ENCODE peak calls at places on chromosomes 7 and 10, in four cellular contexts. P, M, X and F are unnamed samples.

GRCh38 chr10:132904169-132904813 is 38.1 kb downstream of the CFAP46 start:
- DNase-seq in P (peak; percentile 24), M (peak; percentile 63), X (no peak), F (peak; percentile 44)

GRCh38 chr7:77649950-77650349 is 46.3 kb upstream of the RSBN1L start:
- DNase-seq in P (peak; percentile 81), M (peak; percentile 33), X (no peak), F (no peak)

GRCh38 chr7:34096135-34096775 is 190.9 kb downstream of the BMPER start:
- DNase-seq in P (peak; percentile 93), M (peak; percentile 94), X (no peak), F (peak; percentile 61)

GRCh38 chr10:87674963-87675362 is 15.3 kb downstream of the PAPSS2 start:
- DNase-seq in P (peak; percentile 73), M (peak; percentile 57), X (no peak), F (no peak)

GRCh38 chr10:131587976-131588680 is 276.6 kb upstream of the TCERG1L start:
- DNase-seq in P (no peak), M (no peak), X (no peak), F (no peak)

GRCh38 chr7:132436121-132436520 is 140.1 kb downstream of the PLXNA4 start:
- DNase-seq in P (no peak), M (no peak), X (no peak), F (no peak)

GRCh38 chr7:64888561-64888900 is 14.5 kb upstream of the ZNF273 start:
- DNase-seq in P (no peak), M (no peak), X (no peak), F (no peak)

GRCh38 chr7:38410056-38410455 is 136.6 kb upstream of the TARP start:
- DNase-seq in P (no peak), M (no peak), X (no peak), F (no peak)

GRCh38 chr7:69603937-69604494 is 5.7 kb downstream of the AUTS2 start:
- DNase-seq in P (no peak), M (no peak), X (no peak), F (no peak)

GRCh38 chr10:23886355-23886754 is 322.6 kb upstream of the KIAA1217 start:
- DNase-seq in P (no peak), M (no peak), X (no peak), F (no peak)

GRCh38 chr10:93181929-93182327 is 108.2 kb downstream of the CYP26A1 start:
- DNase-seq in P (no peak), M (no peak), X (no peak), F (no peak)

GRCh38 chr10:6216916-6217315 is 14.2 kb downstream of the PFKFB3 start:
- DNase-seq in P (no peak), M (no peak), X (no peak), F (no peak)

GRCh38 chr7:47327698-47328391 is 254.1 kb downstream of the TNS3 start:
- DNase-seq in P (peak; percentile 81), M (peak; percentile 96), X (no peak), F (peak; percentile 91)

GRCh38 chr10:70679498-70679897 is 7.2 kb downstream of the ADAMTS14 start:
- DNase-seq in P (peak; percentile 16), M (peak; percentile 96), X (no peak), F (peak; percentile 87)

GRCh38 chr7:52555805-52556204 is 479.6 kb upstream of the POM121L12 start:
- DNase-seq in P (no peak), M (no peak), X (no peak), F (no peak)

GRCh38 chr10:86668297-86669165 is at the start of gene LDB3:
- DNase-seq in P (peak; percentile 73), M (no peak), X (no peak), F (peak; percentile 58)

GRCh38 chr7:19117081-19117869 is at the start of gene TWIST1:
- DNase-seq in P (peak; percentile 94), M (peak; percentile 98), X (no peak), F (peak; percentile 57)

GRCh38 chr10:2619472-2619871 is 447.9 kb upstream of the PFKP start:
- DNase-seq in P (no peak), M (peak; percentile 0), X (no peak), F (no peak)

GRCh38 chr7:27553288-27553687 is 109.4 kb downstream of the HIBADH start:
- DNase-seq in P (no peak), M (no peak), X (no peak), F (no peak)

GRCh38 chr7:27143950-27144798 is 693 bp upstream of the HOXA5 start:
- DNase-seq in P (peak; percentile 72), M (no peak), X (no peak), F (no peak)

GRCh38 chr7:94458041-94458440 is 51.6 kb upstream of the CASD1 start:
- DNase-seq in P (no peak), M (no peak), X (no peak), F (no peak)

GRCh38 chr10:71431945-71432905 is 35.5 kb downstream of the CDH23 start:
- DNase-seq in P (no peak), M (no peak), X (no peak), F (no peak)

GRCh38 chr10:125700355-125700911 is 17.5 kb upstream of the TEX36 start:
- DNase-seq in P (peak; percentile 53), M (peak; percentile 68), X (no peak), F (no peak)

GRCh38 chr10:13922591-13922990 is 335.8 kb downstream of the PRPF18 start:
- DNase-seq in P (peak; percentile 67), M (peak; percentile 87), X (no peak), F (no peak)

GRCh38 chr10:74104480-74104879 is 46.1 kb downstream of the AP3M1 start:
- DNase-seq in P (no peak), M (no peak), X (no peak), F (no peak)

GRCh38 chr7:147432068-147432467 is 1158.5 kb upstream of the C7orf33 start:
- DNase-seq in P (peak; percentile 48), M (peak; percentile 35), X (no peak), F (no peak)

DNA sequence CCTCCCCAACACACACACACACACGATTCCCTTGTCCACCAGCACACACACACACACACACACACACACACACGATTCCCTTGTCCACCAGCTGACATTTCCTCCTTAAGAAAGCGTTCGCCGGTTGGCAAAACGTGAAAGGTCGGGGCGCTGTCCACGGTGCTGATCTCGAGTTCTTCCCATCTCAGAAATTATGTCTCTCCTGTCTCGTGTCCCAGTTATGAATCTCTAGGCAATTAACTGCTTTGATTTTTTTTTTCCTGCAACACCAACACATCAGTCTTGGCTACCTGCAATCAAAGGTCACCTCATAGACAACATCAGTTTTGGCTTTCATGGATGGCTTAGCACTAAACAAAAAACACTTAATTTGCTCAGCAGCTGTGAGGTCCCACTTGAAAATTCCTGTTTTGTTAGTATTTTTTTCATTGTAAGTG is 1.9 kb downstream of the INA start:
- DNase-seq in P (peak; percentile 55), M (peak; percentile 71), X (no peak), F (peak; percentile 30)
- H3K4me3 ChIP-seq in P (no peak overlapping the region), M (no peak overlapping the region), X (no peak overlapping the region), F (no peak overlapping the region)

DNA sequence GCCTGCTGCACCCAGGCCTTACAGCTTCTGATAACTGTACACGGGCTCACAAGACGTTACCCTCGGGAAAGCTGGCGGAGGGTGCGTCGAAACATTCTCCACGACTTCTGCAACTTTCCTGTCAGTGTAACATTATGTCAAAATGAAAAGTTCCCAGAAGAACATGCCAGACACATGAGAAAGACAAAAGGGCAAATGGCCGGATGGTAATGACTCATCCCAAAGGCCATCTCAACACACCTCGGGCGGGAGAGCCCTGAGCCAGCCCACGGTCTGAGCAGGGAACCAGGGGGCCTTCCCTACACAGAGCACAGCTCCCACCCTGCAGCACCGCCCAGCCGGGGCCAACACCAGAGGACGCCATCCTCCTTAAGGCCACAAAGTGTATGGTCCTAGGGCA is 118.7 kb downstream of the MAD1L1 start:
- DNase-seq in P (peak; percentile 88), M (peak; percentile 78), X (no peak), F (peak; percentile 39)
- H3K27me3 ChIP-seq in P (no peaks in the 10 kb centered on the region), M (no peaks in the 10 kb centered on the region), X (no peaks in the 10 kb centered on the region), F (no peaks in the 10 kb centered on the region)

DNA sequence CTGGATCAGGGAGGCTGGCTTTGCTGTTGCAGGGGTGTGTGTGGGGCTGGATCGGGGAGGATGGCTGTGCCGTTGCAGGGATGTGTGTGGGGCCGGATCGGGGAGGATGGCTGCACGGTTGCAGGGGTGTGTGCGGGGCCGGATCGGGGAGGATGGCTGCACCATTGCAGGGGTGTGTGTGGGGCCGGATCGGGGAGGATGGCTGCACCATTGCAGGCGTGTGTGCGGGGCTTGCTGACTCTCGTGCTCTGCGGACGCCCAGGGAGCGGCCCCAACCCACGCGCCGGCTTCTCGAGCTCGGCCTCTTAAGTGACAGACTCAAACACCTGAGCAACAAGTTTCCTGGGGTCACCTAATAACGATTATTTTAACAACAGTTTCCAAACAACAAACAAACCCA is 518.2 kb downstream of the DNAJB6 start:
- DNase-seq in P (no peak), M (no peak), X (no peak), F (no peak)
- H3K4me3 ChIP-seq in P (no peak overlapping the region), M (no peak overlapping the region), X (no peak overlapping the region), F (no peak overlapping the region)

DNA sequence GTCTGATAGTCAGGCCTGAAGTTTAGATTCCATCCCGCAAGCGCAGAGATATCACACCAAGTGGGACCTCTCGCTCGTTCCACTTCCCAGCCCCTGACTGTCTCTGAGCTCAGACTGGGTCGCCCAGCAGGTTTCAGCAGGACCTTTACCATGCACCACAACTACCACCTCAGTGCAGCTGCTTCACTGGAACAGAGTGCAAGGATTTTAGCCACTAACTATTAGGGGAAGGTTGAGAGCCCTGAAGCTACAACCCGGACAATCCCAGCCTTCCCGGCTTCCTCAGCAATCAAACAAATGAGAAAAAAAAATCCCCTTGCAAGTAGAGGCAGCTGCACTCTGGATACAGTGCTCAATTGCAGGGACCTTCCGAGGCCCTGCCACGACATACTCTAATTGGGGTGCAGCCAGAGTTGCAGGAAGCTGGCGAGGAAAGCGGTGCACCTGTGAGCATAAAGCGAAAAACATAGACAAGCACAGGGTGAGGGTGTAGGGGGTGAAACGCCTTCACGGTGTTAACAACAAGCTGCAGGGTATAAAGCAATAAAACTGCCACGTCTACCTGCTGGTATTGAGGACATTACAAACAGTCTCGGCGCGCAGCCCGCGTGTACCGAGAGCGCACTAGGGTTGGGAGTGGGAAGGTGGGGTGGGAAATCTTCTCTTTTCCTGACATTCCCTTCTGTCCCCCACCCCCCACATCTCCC is 2.6 kb upstream of the DLX6 start:
- DNase-seq in P (no peak), M (no peak), X (no peak), F (no peak)
- H3K27me3 ChIP-seq in P (peaks cover 81% of the 10 kb centered on the region), M (peaks cover 95% of the 10 kb centered on the region), X (peaks cover 38% of the 10 kb centered on the region), F (no peaks in the 10 kb centered on the region)

DNA sequence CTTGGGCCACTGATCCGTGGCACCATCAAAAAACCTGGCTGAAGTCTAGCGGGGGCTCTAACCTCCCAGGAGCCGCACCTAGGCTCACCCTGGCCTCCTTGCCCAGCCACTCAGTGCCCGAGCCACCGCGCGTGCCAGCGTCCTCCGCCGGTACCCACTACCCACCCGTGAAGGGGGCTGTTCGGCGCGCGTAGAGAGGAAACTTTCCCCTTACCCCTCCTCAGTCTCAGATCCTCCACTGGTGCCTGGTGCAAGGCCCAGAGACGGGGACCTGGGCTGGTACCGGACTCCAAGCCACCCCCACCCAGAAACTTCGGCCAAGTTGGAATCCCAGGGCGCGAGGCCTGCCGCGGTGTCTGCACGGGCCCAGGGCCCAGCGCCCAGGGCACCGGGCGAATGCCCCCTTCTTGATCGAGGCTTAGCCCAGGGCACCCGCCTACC is 3.5 kb upstream of the EBF3 start:
- DNase-seq in P (no peak), M (no peak), X (no peak), F (no peak)
- H3K4me3 ChIP-seq in P (no peak overlapping the region), M (no peak overlapping the region), X (no peak overlapping the region), F (no peak overlapping the region)